ENCODE peak calls at places on chromosomes 16 and 17, in five cellular contexts. One of them, this sample, is unnamed.

GRCh38 chr17:17874478-17874877 is 37.7 kb upstream of the SREBF1 start:
- DNase-seq in CD4-positive, alpha-beta memory T cell: no peak
- DNase-seq in H9: no peak
- DNase-seq in A549: peak
- DNase-seq in prostate gland: no peak
- DNase-seq in this sample: no peak

GRCh38 chr17:34409352-34409751 is 46.3 kb upstream of the CCL1 start:
- DNase-seq in CD4-positive, alpha-beta memory T cell: no peak
- DNase-seq in H9: no peak
- DNase-seq in A549: no peak
- DNase-seq in prostate gland: no peak
- DNase-seq in this sample: no peak

GRCh38 chr16:78829280-78829679 is 729.8 kb downstream of the WWOX start:
- DNase-seq in CD4-positive, alpha-beta memory T cell: no peak
- DNase-seq in H9: no peak
- DNase-seq in A549: no peak
- DNase-seq in prostate gland: no peak
- DNase-seq in this sample: no peak

GRCh38 chr16:48146710-48147109 is 9.1 kb downstream of the ABCC12 start:
- DNase-seq in CD4-positive, alpha-beta memory T cell: no peak
- DNase-seq in H9: no peak
- DNase-seq in A549: no peak
- DNase-seq in prostate gland: no peak
- DNase-seq in this sample: no peak

GRCh38 chr16:27330542-27330941 is 16.8 kb downstream of the IL4R start:
- DNase-seq in CD4-positive, alpha-beta memory T cell: no peak
- DNase-seq in H9: no peak
- DNase-seq in A549: peak
- DNase-seq in prostate gland: no peak
- DNase-seq in this sample: no peak

GRCh38 chr16:69709456-69710084 is 16.8 kb downstream of the NQO1 start:
- DNase-seq in CD4-positive, alpha-beta memory T cell: peak
- DNase-seq in H9: no peak
- DNase-seq in A549: peak
- DNase-seq in prostate gland: peak
- DNase-seq in this sample: no peak

GRCh38 chr17:69534235-69534621 is 119.7 kb downstream of the MAP2K6 start:
- DNase-seq in CD4-positive, alpha-beta memory T cell: no peak
- DNase-seq in H9: no peak
- DNase-seq in A549: no peak
- DNase-seq in prostate gland: no peak
- DNase-seq in this sample: no peak

GRCh38 chr17:703081-703875 is 11.4 kb downstream of the VPS53 start:
- DNase-seq in CD4-positive, alpha-beta memory T cell: no peak
- DNase-seq in H9: no peak
- DNase-seq in A549: no peak
- DNase-seq in prostate gland: no peak
- DNase-seq in this sample: no peak

GRCh38 chr16:69703638-69704037 is 22.7 kb downstream of the NQO1 start:
- DNase-seq in CD4-positive, alpha-beta memory T cell: no peak
- DNase-seq in H9: no peak
- DNase-seq in A549: no peak
- DNase-seq in prostate gland: no peak
- DNase-seq in this sample: no peak

GRCh38 chr16:67277294-67277998 is 1.9 kb upstream of the PLEKHG4 start:
- DNase-seq in CD4-positive, alpha-beta memory T cell: no peak
- DNase-seq in H9: no peak
- DNase-seq in A549: peak
- DNase-seq in prostate gland: no peak
- DNase-seq in this sample: no peak

GRCh38 chr17:63279498-63280230 is 166.4 kb downstream of the CYB561 start:
- DNase-seq in CD4-positive, alpha-beta memory T cell: no peak
- DNase-seq in H9: no peak
- DNase-seq in A549: no peak
- DNase-seq in prostate gland: no peak
- DNase-seq in this sample: no peak

GRCh38 chr17:63275318-63275967 is 170.7 kb downstream of the CYB561 start:
- DNase-seq in CD4-positive, alpha-beta memory T cell: no peak
- DNase-seq in H9: no peak
- DNase-seq in A549: peak
- DNase-seq in prostate gland: no peak
- DNase-seq in this sample: no peak

GRCh38 chr16:55759983-55760664 is 72.8 kb downstream of the CES1 start:
- DNase-seq in CD4-positive, alpha-beta memory T cell: no peak
- DNase-seq in H9: peak
- DNase-seq in A549: no peak
- DNase-seq in prostate gland: no peak
- DNase-seq in this sample: no peak

GRCh38 chr17:75020331-75021110 is 8.1 kb downstream of the MRPL58 start:
- DNase-seq in CD4-positive, alpha-beta memory T cell: no peak
- DNase-seq in H9: no peak
- DNase-seq in A549: no peak
- DNase-seq in prostate gland: peak
- DNase-seq in this sample: no peak

GRCh38 chr16:50602531-50603205 is 54.5 kb downstream of the NKD1 start:
- DNase-seq in CD4-positive, alpha-beta memory T cell: peak
- DNase-seq in H9: no peak
- DNase-seq in A549: no peak
- DNase-seq in prostate gland: peak
- DNase-seq in this sample: peak

GRCh38 chr16:23140082-23140481 is 9.2 kb downstream of the USP31 start:
- DNase-seq in CD4-positive, alpha-beta memory T cell: no peak
- DNase-seq in H9: no peak
- DNase-seq in A549: no peak
- DNase-seq in prostate gland: no peak
- DNase-seq in this sample: no peak

GRCh38 chr17:13003927-13004326 is 13.9 kb downstream of the ELAC2 start:
- DNase-seq in CD4-positive, alpha-beta memory T cell: no peak
- DNase-seq in H9: no peak
- DNase-seq in A549: no peak
- DNase-seq in prostate gland: no peak
- DNase-seq in this sample: no peak

GRCh38 chr16:57091990-57092785 is at the start of gene CPNE2:
- DNase-seq in CD4-positive, alpha-beta memory T cell: no peak
- DNase-seq in H9: peak
- DNase-seq in A549: peak
- DNase-seq in prostate gland: peak
- DNase-seq in this sample: no peak

GRCh38 chr16:450800-451512 is 25.5 kb downstream of the RAB11FIP3 start:
- DNase-seq in CD4-positive, alpha-beta memory T cell: no peak
- DNase-seq in H9: no peak
- DNase-seq in A549: no peak
- DNase-seq in prostate gland: no peak
- DNase-seq in this sample: no peak

GRCh38 chr16:69880640-69881133 is 70.4 kb upstream of the CLEC18A start:
- DNase-seq in CD4-positive, alpha-beta memory T cell: no peak
- DNase-seq in H9: no peak
- DNase-seq in A549: no peak
- DNase-seq in prostate gland: no peak
- DNase-seq in this sample: no peak

GRCh38 chr16:2470603-2471015 is 488 bp upstream of the NTN3 start:
- DNase-seq in CD4-positive, alpha-beta memory T cell: no peak
- DNase-seq in H9: no peak
- DNase-seq in A549: peak
- DNase-seq in prostate gland: no peak
- DNase-seq in this sample: no peak

GRCh38 chr17:8289103-8289397 is 580 bp downstream of the RANGRF start:
- DNase-seq in CD4-positive, alpha-beta memory T cell: no peak
- DNase-seq in H9: peak
- DNase-seq in A549: no peak
- DNase-seq in prostate gland: no peak
- DNase-seq in this sample: no peak
- H3K27ac ChIP-seq in CD4-positive, alpha-beta memory T cell: peak
- H3K27ac ChIP-seq in H9: no peak
- H3K27ac ChIP-seq in A549: peak
- H3K27ac ChIP-seq in prostate gland: peak
- H3K27ac ChIP-seq in this sample: peak

GRCh38 chr17:72122002-72122310 is 1.1 kb downstream of the SOX9 start:
- DNase-seq in CD4-positive, alpha-beta memory T cell: no peak
- DNase-seq in H9: no peak
- DNase-seq in A549: no peak
- DNase-seq in prostate gland: no peak
- DNase-seq in this sample: no peak

GRCh38 chr17:72122336-72122667 is 1.5 kb downstream of the SOX9 start:
- DNase-seq in CD4-positive, alpha-beta memory T cell: no peak
- DNase-seq in H9: no peak
- DNase-seq in A549: no peak
- DNase-seq in prostate gland: no peak
- DNase-seq in this sample: no peak

GRCh38 chr17:72123496-72123963 is 2.7 kb downstream of the SOX9 start:
- DNase-seq in CD4-positive, alpha-beta memory T cell: no peak
- DNase-seq in H9: no peak
- DNase-seq in A549: no peak
- DNase-seq in prostate gland: no peak
- DNase-seq in this sample: no peak

GRCh38 chr17:72123964-72124791 is 3.4 kb downstream of the SOX9 start:
- DNase-seq in CD4-positive, alpha-beta memory T cell: no peak
- DNase-seq in H9: peak
- DNase-seq in A549: no peak
- DNase-seq in prostate gland: no peak
- DNase-seq in this sample: no peak

DNA sequence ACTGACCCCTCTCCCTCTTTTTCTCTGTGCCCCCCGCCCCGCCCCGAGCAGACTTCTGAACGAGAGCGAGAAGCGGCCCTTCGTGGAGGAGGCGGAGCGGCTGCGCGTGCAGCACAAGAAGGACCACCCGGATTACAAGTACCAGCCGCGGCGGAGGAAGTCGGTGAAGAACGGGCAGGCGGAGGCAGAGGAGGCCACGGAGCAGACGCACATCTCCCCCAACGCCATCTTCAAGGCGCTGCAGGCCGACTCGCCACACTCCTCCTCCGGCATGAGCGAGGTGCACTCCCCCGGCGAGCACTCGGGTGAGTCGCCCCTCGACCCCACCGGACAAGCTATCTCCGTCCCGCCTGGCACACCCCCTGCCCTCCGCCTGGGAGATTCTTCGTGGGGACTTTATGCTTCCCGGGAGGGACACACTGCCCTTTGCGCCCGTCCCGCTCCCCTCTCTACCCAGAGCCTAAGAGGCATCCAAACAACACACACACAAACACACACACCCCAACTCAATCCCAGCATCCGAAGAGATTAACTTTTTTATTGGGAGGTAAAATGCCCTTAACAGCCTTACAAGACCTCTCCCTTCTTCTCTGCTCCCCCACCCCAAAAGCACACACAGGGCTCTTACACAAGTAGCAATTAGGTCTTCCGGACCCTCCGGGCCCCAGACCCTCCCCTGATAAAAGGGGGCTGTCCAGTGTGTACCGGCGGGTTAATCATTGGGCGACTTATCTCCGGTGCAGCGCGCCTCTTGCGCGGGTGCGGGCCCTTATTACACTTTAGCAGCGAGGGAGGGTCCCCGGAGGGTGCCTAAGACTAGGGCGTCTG is 2.1 kb downstream of the SOX9 start:
- DNase-seq in CD4-positive, alpha-beta memory T cell: no peak
- DNase-seq in H9: peak
- DNase-seq in A549: no peak
- DNase-seq in prostate gland: no peak
- DNase-seq in this sample: no peak
- H3K27ac ChIP-seq in CD4-positive, alpha-beta memory T cell: no peak
- H3K27ac ChIP-seq in H9: no peak
- H3K27ac ChIP-seq in A549: peak
- H3K27ac ChIP-seq in prostate gland: peak
- H3K27ac ChIP-seq in this sample: no peak

GRCh38 chr17:3615160-3615870 is 6.1 kb upstream of the TRPV1 start:
- DNase-seq in CD4-positive, alpha-beta memory T cell: no peak
- DNase-seq in H9: no peak
- DNase-seq in A549: no peak
- DNase-seq in prostate gland: no peak
- DNase-seq in this sample: no peak

GRCh38 chr17:3613139-3613538 is 3.9 kb upstream of the TRPV1 start:
- DNase-seq in CD4-positive, alpha-beta memory T cell: no peak
- DNase-seq in H9: no peak
- DNase-seq in A549: no peak
- DNase-seq in prostate gland: no peak
- DNase-seq in this sample: no peak

GRCh38 chr17:3603870-3604259 is 5.3 kb downstream of the TRPV1 start:
- DNase-seq in CD4-positive, alpha-beta memory T cell: no peak
- DNase-seq in H9: no peak
- DNase-seq in A549: no peak
- DNase-seq in prostate gland: no peak
- DNase-seq in this sample: no peak

GRCh38 chr17:3610523-3610922 is 1.3 kb upstream of the TRPV1 start:
- DNase-seq in CD4-positive, alpha-beta memory T cell: no peak
- DNase-seq in H9: no peak
- DNase-seq in A549: no peak
- DNase-seq in prostate gland: no peak
- DNase-seq in this sample: no peak

DNA sequence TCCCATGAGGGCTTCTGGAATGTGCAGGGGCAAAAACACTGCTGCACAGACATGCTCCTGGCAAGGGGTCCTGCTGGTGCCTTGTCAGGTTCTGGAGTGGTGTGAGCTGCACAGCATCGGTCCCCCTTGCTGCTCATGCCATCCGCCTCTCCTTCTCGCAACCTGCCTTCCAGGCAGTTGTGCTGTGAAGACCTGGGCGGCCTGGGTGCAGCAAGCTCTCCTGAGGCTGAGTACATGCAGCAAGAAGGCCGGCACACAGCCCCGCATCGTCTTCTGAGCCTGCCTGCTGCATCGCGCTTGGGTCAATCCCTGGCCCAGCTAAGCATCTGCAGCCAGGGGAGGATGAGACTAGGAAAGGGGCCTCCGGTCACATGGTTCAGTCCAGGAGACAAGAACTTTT is 478 bp upstream of the TRPV1 start:
- DNase-seq in CD4-positive, alpha-beta memory T cell: no peak
- DNase-seq in H9: no peak
- DNase-seq in A549: no peak
- DNase-seq in prostate gland: no peak
- DNase-seq in this sample: no peak
- H3K27ac ChIP-seq in CD4-positive, alpha-beta memory T cell: no peak
- H3K27ac ChIP-seq in H9: no peak
- H3K27ac ChIP-seq in A549: no peak
- H3K27ac ChIP-seq in prostate gland: no peak
- H3K27ac ChIP-seq in this sample: no peak

DNA sequence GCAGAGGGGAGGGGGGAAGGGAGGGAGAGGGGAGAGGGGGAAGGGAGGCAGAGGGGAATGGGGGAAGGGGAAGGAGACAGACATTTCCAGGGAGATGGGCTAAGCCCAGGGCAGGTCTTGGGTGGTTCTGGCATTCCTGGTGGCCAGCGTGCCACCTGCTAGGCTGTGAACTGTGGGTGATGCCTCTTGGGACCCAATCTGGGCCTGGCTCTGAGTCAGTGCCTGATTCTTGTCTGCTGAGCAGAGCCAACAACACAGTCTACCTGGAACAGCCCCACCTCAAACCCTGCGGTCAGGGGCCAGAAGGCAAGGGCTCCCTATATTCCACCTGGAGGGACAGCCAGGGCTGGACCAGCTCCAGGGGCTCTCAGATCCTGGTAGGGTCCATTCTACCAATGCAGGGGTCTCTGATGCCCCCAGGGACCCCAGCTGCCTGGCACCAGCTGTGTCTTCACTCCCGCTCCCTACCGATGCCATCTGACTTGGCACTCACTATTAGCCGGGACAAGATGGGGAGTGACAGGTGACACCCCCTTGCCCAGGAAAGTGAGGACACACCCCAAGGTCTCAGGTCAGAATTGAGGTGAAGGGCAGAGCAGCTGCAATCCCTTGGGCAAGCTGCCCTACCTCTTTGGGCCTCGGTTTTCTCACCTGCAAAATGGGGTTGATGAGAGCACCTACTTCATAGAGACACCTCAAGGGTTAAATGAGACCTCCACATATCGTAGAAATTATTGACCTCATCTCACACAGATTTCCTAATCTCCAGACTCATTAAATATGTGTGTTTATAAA is 87.2 kb downstream of the LITAF start:
- DNase-seq in CD4-positive, alpha-beta memory T cell: no peak
- DNase-seq in H9: no peak
- DNase-seq in A549: peak
- DNase-seq in prostate gland: no peak
- DNase-seq in this sample: no peak
- H3K27ac ChIP-seq in CD4-positive, alpha-beta memory T cell: no peak
- H3K27ac ChIP-seq in H9: no peak
- H3K27ac ChIP-seq in A549: peak
- H3K27ac ChIP-seq in prostate gland: no peak
- H3K27ac ChIP-seq in this sample: no peak

This sample was measured in CD8-positive, alpha-beta T cell.